ENCODE peak calls at places on chromosomes 16 and 17, in five cellular contexts. Q is cardiac fibroblast, P is GM12865, C is fibroblast of pulmonary artery, J is prostate gland. W is an unnamed sample.

GRCh38 chr17:64326420-64327054 is 63.5 kb upstream of the TEX2 start:
- DNase-seq in P (peak; percentile 43), J (peak; percentile 16), Q (peak; percentile 94), C (peak; percentile 98), W (no peak)

GRCh38 chr16:3578121-3578520 is 918 bp upstream of the NLRC3 start:
- DNase-seq in Q (no peak), C (no peak), P (peak; percentile 60), J (no peak), W (no peak)

GRCh38 chr16:83722501-83723183 is 85.1 kb upstream of the HSBP1 start:
- DNase-seq in C (no peak), P (no peak), Q (no peak), J (no peak), W (no peak)

GRCh38 chr17:77875051-77875780 is 83.3 kb upstream of the TNRC6C start:
- DNase-seq in Q (no peak), C (peak; percentile 32), P (no peak), J (no peak), W (peak; percentile 82)

GRCh38 chr16:13397126-13397525 is 495.7 kb downstream of the SHISA9 start:
- DNase-seq in J (no peak), P (no peak), C (no peak), Q (no peak), W (no peak)

GRCh38 chr17:44398692-44399691 is 9.5 kb upstream of the ITGA2B start:
- DNase-seq in C (no peak), Q (no peak), J (no peak), P (no peak), W (no peak)

GRCh38 chr17:4518901-4519300 is 20.2 kb downstream of the SPNS2 start:
- DNase-seq in P (peak; percentile 45), J (no peak), C (no peak), Q (no peak), W (no peak)

GRCh38 chr17:71055128-71055527 is 885.8 kb downstream of the KCNJ2 start:
- DNase-seq in J (no peak), Q (peak; percentile 32), C (peak; percentile 33), P (no peak), W (no peak)

GRCh38 chr16:4372578-4373355 is 1.1 kb downstream of the VASN start:
- DNase-seq in C (peak; percentile 56), Q (peak; percentile 84), J (no peak), P (peak; percentile 32), W (peak; percentile 80)

GRCh38 chr16:54817432-54817831 is 113.2 kb upstream of the IRX5 start:
- DNase-seq in C (peak; percentile 1), Q (peak; percentile 27), P (no peak), J (no peak), W (peak; percentile 5)
- TF ChIP-seq CTCF in C (no peak), Q (peak; percentile 26), P (no peak), J (no peak), W (peak; percentile 43)

DNA sequence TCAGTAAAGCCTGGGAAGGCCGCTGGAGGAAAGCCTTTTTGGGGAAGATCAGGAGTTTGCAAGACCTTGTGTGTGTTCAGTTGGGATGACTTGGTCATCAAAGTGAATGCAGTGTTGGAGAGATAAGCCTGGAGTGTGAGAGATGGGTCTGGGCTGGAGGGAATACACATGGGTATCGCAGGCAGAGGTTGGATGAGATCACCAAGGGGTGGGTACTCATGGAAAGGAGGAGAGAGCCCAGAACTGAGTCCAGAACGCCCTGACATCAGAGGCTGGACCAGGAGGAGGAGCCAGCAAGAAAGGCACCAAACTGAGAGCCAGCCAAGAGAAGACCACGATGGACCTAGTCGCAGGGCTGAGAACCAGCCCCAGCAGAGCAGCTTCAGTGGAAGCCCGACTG is 35.2 kb downstream of the SDK2 start:
- DNase-seq in J (no peak), C (no peak), P (no peak), Q (no peak), W (no peak)
- TF ChIP-seq CTCF in J (no peak), C (no peak), P (no peak), Q (no peak), W (no peak)

DNA sequence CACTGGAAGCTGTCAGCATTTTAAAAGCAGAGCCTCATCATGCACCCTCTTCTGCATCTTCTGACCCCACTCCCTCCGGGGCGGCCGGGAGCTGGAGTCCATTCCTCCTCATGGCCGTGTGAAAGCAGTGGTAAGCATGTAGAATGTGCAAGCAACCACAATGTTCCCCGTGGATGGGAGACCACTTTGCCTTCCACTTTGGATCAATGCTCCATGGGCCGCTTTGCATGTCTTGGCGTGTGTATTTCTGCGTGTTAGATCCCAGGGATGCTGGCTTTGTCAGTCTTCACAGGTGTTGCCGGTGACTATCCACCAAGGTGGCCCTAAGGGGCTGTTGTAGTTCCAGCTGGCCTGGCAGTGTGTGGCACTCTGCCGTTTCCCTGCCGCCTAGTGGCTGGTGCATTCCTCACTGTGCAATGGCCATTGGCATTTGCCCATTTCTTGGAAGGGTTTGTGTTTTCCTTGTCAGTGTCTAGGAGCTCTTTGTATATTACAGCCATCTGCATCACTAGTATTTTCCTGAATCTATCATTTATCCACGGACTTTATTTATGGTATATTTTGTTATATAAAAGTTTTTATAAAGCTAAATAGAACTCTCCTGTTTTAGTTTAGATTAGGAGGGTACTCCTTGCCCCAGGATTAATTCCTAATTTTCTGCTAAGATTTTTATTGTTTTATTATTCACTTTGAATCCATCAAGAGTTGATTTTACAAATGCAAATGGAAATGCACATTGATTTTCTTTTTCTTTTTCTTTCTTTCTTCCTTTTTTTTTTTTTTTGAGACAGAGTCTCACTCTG is 5.8 kb upstream of the ALDH3A1 start:
- DNase-seq in P (no peak), J (peak; percentile 73), C (no peak), Q (no peak), W (no peak)
- TF ChIP-seq CTCF in P (peak; percentile 17), J (peak; percentile 21), C (peak; percentile 19), Q (no peak), W (peak; percentile 48)

DNA sequence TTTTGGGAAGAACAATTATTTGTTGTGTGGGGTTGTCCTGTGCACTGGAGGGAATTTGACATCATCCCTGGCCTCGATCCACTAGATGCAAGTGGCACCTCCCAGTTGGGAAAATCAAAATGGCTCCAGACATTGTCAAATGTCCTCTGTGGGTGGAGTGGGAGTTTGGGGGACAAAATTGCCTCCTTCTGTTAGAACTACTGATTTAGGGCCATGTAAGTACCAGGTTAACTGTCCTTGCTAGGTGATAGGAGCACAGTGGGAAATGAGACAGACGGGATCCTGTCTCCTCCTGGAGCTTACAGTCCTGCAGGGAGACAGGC is 56.8 kb downstream of the ARHGAP23 start:
- DNase-seq in Q (no peak), C (no peak), P (no peak), J (no peak), W (no peak)
- TF ChIP-seq CTCF in Q (no peak), C (no peak), P (no peak), J (peak; percentile 2), W (peak; percentile 47)

W was measured in HFFc6.